ENCODE peak calls at places on chromosomes 3 and 15, in seven cellular contexts. One of them, this sample, is unnamed.

GRCh38 chr15:29688981-29689723 is 133.1 kb downstream of the TJP1 start:
- DNase-seq in GM12878: no peak
- DNase-seq in K562: no peak
- DNase-seq in GM12891: no peak
- DNase-seq in SK-N-SH: no peak
- DNase-seq in HepG2: no peak
- DNase-seq in H1: peak; percentile 41
- DNase-seq in this sample: no peak

GRCh38 chr15:67504796-67505195 is 16.1 kb upstream of the C15orf61 start:
- DNase-seq in K562: no peak
- DNase-seq in GM12891: no peak
- DNase-seq in HepG2: no peak
- DNase-seq in H1: no peak
- DNase-seq in SK-N-SH: no peak
- DNase-seq in GM12878: no peak
- DNase-seq in this sample: no peak

GRCh38 chr3:88019024-88019423 is 39.8 kb downstream of the CGGBP1 start:
- DNase-seq in HepG2: no peak
- DNase-seq in K562: no peak
- DNase-seq in SK-N-SH: no peak
- DNase-seq in GM12891: no peak
- DNase-seq in H1: no peak
- DNase-seq in GM12878: no peak
- DNase-seq in this sample: no peak

GRCh38 chr15:91445701-91446100 is 345.6 kb downstream of the SV2B start:
- DNase-seq in SK-N-SH: peak; percentile 4
- DNase-seq in H1: no peak
- DNase-seq in GM12891: no peak
- DNase-seq in K562: no peak
- DNase-seq in HepG2: no peak
- DNase-seq in GM12878: no peak
- DNase-seq in this sample: no peak

GRCh38 chr15:80744826-80745225 is 34.3 kb upstream of the CEMIP start:
- DNase-seq in K562: no peak
- DNase-seq in SK-N-SH: no peak
- DNase-seq in GM12878: no peak
- DNase-seq in H1: no peak
- DNase-seq in GM12891: no peak
- DNase-seq in HepG2: no peak
- DNase-seq in this sample: no peak

GRCh38 chr15:45048784-45049631 is 26.0 kb downstream of the SORD start:
- DNase-seq in K562: peak; percentile 92
- DNase-seq in SK-N-SH: no peak
- DNase-seq in GM12878: no peak
- DNase-seq in H1: no peak
- DNase-seq in GM12891: no peak
- DNase-seq in HepG2: no peak
- DNase-seq in this sample: no peak

GRCh38 chr3:109927161-109927560 is 589.8 kb upstream of the DPPA4 start:
- DNase-seq in SK-N-SH: peak; percentile 2
- DNase-seq in GM12891: no peak
- DNase-seq in HepG2: peak; percentile 40
- DNase-seq in K562: no peak
- DNase-seq in H1: no peak
- DNase-seq in GM12878: no peak
- DNase-seq in this sample: no peak

GRCh38 chr3:157500232-157500631 is 3.0 kb downstream of the VEPH1 start:
- DNase-seq in K562: no peak
- DNase-seq in SK-N-SH: no peak
- DNase-seq in GM12891: no peak
- DNase-seq in GM12878: no peak
- DNase-seq in HepG2: no peak
- DNase-seq in H1: no peak
- DNase-seq in this sample: no peak

GRCh38 chr3:66177026-66177425 is 43.8 kb upstream of the SLC25A26 start:
- DNase-seq in HepG2: no peak
- DNase-seq in H1: no peak
- DNase-seq in GM12878: no peak
- DNase-seq in GM12891: no peak
- DNase-seq in K562: no peak
- DNase-seq in SK-N-SH: no peak
- DNase-seq in this sample: no peak

GRCh38 chr3:12345141-12345561 is 56.3 kb downstream of the PPARG start:
- DNase-seq in HepG2: no peak
- DNase-seq in H1: no peak
- DNase-seq in K562: no peak
- DNase-seq in SK-N-SH: no peak
- DNase-seq in GM12891: no peak
- DNase-seq in GM12878: no peak
- DNase-seq in this sample: no peak

GRCh38 chr3:40044487-40044886 is 235.1 kb downstream of the MYRIP start:
- DNase-seq in GM12891: no peak
- DNase-seq in SK-N-SH: no peak
- DNase-seq in K562: no peak
- DNase-seq in GM12878: no peak
- DNase-seq in HepG2: no peak
- DNase-seq in H1: no peak
- DNase-seq in this sample: no peak

GRCh38 chr3:119469378-119470189 is 821 bp downstream of the POGLUT1 start:
- DNase-seq in H1: no peak
- DNase-seq in GM12878: peak; percentile 25
- DNase-seq in GM12891: no peak
- DNase-seq in SK-N-SH: no peak
- DNase-seq in HepG2: no peak
- DNase-seq in K562: no peak
- DNase-seq in this sample: no peak

GRCh38 chr3:146166450-146167222 is 5.7 kb upstream of the PLOD2 start:
- DNase-seq in K562: no peak
- DNase-seq in SK-N-SH: no peak
- DNase-seq in GM12891: no peak
- DNase-seq in HepG2: peak; percentile 58
- DNase-seq in H1: no peak
- DNase-seq in GM12878: no peak
- DNase-seq in this sample: no peak

GRCh38 chr15:57218826-57219576 is 157.3 kb upstream of the CGNL1 start:
- DNase-seq in GM12878: no peak
- DNase-seq in GM12891: no peak
- DNase-seq in HepG2: no peak
- DNase-seq in K562: no peak
- DNase-seq in SK-N-SH: peak; percentile 27
- DNase-seq in H1: no peak
- DNase-seq in this sample: no peak

GRCh38 chr3:174769171-174769570 is 90.0 kb upstream of the NAALADL2 start:
- DNase-seq in K562: no peak
- DNase-seq in GM12891: no peak
- DNase-seq in HepG2: no peak
- DNase-seq in H1: no peak
- DNase-seq in GM12878: no peak
- DNase-seq in SK-N-SH: no peak
- DNase-seq in this sample: no peak

GRCh38 chr15:93037341-93038063 is 51.5 kb downstream of the RGMA start:
- DNase-seq in SK-N-SH: peak; percentile 34
- DNase-seq in H1: no peak
- DNase-seq in HepG2: no peak
- DNase-seq in GM12878: no peak
- DNase-seq in K562: no peak
- DNase-seq in GM12891: no peak
- DNase-seq in this sample: no peak

GRCh38 chr15:92797168-92798052 is 102.7 kb upstream of the CHD2 start:
- DNase-seq in GM12891: no peak
- DNase-seq in GM12878: peak; percentile 40
- DNase-seq in K562: peak; percentile 52
- DNase-seq in SK-N-SH: peak; percentile 62
- DNase-seq in HepG2: peak; percentile 78
- DNase-seq in H1: no peak
- DNase-seq in this sample: no peak

GRCh38 chr3:36991147-36991546 is 1.8 kb downstream of the EPM2AIP1 start:
- DNase-seq in HepG2: no peak
- DNase-seq in GM12878: no peak
- DNase-seq in SK-N-SH: no peak
- DNase-seq in GM12891: no peak
- DNase-seq in K562: no peak
- DNase-seq in H1: no peak
- DNase-seq in this sample: no peak

GRCh38 chr15:69032006-69032405 is 17.5 kb downstream of the NOX5 start:
- DNase-seq in SK-N-SH: no peak
- DNase-seq in HepG2: no peak
- DNase-seq in H1: no peak
- DNase-seq in K562: no peak
- DNase-seq in GM12878: no peak
- DNase-seq in GM12891: no peak
- DNase-seq in this sample: no peak

GRCh38 chr3:147422226-147422933 is 13.2 kb downstream of the ZIC1 start:
- DNase-seq in HepG2: no peak
- DNase-seq in GM12878: no peak
- DNase-seq in SK-N-SH: no peak
- DNase-seq in GM12891: no peak
- DNase-seq in K562: no peak
- DNase-seq in H1: no peak
- DNase-seq in this sample: no peak

GRCh38 chr3:32249184-32249782 is 10.8 kb downstream of the CMTM8 start:
- DNase-seq in GM12878: no peak
- DNase-seq in K562: no peak
- DNase-seq in SK-N-SH: no peak
- DNase-seq in HepG2: no peak
- DNase-seq in H1: no peak
- DNase-seq in GM12891: no peak
- DNase-seq in this sample: no peak

GRCh38 chr3:167480748-167481147 is 6.9 kb upstream of the SERPINI2 start:
- DNase-seq in SK-N-SH: no peak
- DNase-seq in K562: no peak
- DNase-seq in H1: no peak
- DNase-seq in GM12878: no peak
- DNase-seq in HepG2: no peak
- DNase-seq in GM12891: no peak
- DNase-seq in this sample: no peak

GRCh38 chr3:169694117-169694516 is 30.6 kb upstream of the MECOM start:
- DNase-seq in SK-N-SH: no peak
- DNase-seq in GM12878: no peak
- DNase-seq in H1: no peak
- DNase-seq in GM12891: no peak
- DNase-seq in K562: peak; percentile 25
- DNase-seq in HepG2: no peak
- DNase-seq in this sample: no peak

GRCh38 chr15:48062476-48062875 is 58.3 kb upstream of the SLC24A5 start:
- DNase-seq in H1: no peak
- DNase-seq in SK-N-SH: peak; percentile 17
- DNase-seq in K562: no peak
- DNase-seq in HepG2: no peak
- DNase-seq in GM12878: no peak
- DNase-seq in GM12891: no peak
- DNase-seq in this sample: no peak

GRCh38 chr3:110814170-110815007 is 257.2 kb upstream of the NECTIN3 start:
- DNase-seq in K562: no peak
- DNase-seq in HepG2: no peak
- DNase-seq in SK-N-SH: no peak
- DNase-seq in GM12878: peak; percentile 7
- DNase-seq in H1: no peak
- DNase-seq in GM12891: no peak
- DNase-seq in this sample: no peak

DNA sequence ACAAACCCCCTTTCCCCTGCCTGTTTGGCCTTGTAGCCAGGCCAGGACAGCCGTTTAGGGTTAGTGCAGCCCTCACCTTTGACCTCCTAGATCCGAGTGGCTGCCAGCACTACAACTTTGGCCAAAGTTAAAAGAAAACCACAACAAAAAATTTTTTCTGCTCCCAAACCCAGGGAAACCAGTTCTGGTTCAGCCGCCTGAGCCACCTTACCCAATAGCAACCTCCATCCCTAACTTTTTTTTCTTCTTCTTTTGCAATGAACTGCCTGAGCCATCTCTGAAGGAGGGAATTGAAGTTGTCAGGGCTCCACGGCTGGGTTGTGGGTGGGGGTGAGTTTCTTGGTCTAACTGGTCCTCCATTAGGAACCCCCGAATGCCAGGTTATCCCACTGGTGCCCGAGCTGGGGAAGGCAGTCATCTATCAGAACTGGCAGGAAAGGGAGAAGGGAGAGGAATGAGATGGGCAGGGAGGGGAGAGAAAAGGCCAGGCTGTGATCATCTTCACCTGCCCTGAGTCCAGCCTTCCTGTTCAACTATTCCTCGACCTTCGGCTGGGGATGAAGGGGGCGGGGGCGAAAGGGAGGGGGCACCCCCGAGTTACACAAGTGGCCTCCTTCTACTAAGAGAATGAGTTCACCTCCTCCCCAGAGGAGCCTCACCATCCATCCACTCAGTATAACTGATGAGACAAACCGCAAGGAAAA is 6.2 kb upstream of the NR2F2 start:
- DNase-seq in SK-N-SH: no peak
- DNase-seq in HepG2: no peak
- DNase-seq in K562: peak; percentile 58
- DNase-seq in GM12878: no peak
- DNase-seq in GM12891: no peak
- DNase-seq in H1: no peak
- DNase-seq in this sample: no peak
- TF ChIP-seq TAF1 in SK-N-SH: no peak
- TF ChIP-seq TAF1 in HepG2: no peak
- TF ChIP-seq TAF1 in K562: no peak
- TF ChIP-seq TAF1 in GM12878: no peak
- TF ChIP-seq TAF1 in GM12891: no peak
- TF ChIP-seq TAF1 in H1: no peak
- TF ChIP-seq TAF1 in this sample: no peak

GRCh38 chr15:89095556-89095955 is 7.3 kb downstream of the ABHD2 start:
- DNase-seq in GM12878: no peak
- DNase-seq in HepG2: no peak
- DNase-seq in H1: no peak
- DNase-seq in K562: no peak
- DNase-seq in GM12891: no peak
- DNase-seq in SK-N-SH: no peak
- DNase-seq in this sample: no peak
- TF ChIP-seq TAF1 in GM12878: no peak
- TF ChIP-seq TAF1 in HepG2: no peak
- TF ChIP-seq TAF1 in H1: no peak
- TF ChIP-seq TAF1 in K562: no peak
- TF ChIP-seq TAF1 in GM12891: no peak
- TF ChIP-seq TAF1 in SK-N-SH: no peak
- TF ChIP-seq TAF1 in this sample: no peak

DNA sequence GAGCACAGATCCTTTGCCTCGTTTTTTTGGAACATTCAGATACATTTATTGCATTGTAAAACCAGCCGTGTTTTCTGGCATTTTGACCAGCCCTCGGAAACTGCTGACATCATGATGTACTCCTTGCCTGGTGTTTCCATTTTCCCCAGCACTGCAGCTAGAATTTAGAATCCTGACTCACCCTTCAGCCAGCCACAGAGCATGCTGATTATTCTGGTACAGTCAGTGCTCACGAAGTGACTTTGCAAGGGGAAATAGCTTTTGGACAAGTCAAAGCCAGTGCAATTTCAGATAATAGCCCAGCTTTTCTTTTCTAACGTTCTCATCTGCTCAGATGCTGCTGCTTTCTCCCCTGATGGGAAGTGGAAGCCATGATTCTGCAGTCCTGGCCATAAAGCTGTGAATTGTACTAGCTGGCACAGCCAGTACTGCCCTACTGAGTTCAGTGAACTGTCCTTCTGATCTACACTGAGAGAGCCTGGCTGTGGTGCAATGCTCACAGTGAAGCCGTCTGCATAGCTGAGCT is 12.1 kb upstream of the CNBP start:
- DNase-seq in GM12878: no peak
- DNase-seq in GM12891: no peak
- DNase-seq in K562: peak; percentile 52
- DNase-seq in H1: no peak
- DNase-seq in SK-N-SH: no peak
- DNase-seq in HepG2: peak; percentile 16
- DNase-seq in this sample: no peak
- TF ChIP-seq TAF1 in GM12878: no peak
- TF ChIP-seq TAF1 in GM12891: no peak
- TF ChIP-seq TAF1 in K562: no peak
- TF ChIP-seq TAF1 in H1: no peak
- TF ChIP-seq TAF1 in SK-N-SH: no peak
- TF ChIP-seq TAF1 in HepG2: no peak
- TF ChIP-seq TAF1 in this sample: no peak

GRCh38 chr15:76996526-76997401 is 1.8 kb downstream of the PSTPIP1 start:
- DNase-seq in GM12891: no peak
- DNase-seq in K562: no peak
- DNase-seq in GM12878: no peak
- DNase-seq in SK-N-SH: peak; percentile 53
- DNase-seq in H1: no peak
- DNase-seq in HepG2: no peak
- DNase-seq in this sample: no peak
- TF ChIP-seq TAF1 in GM12891: no peak
- TF ChIP-seq TAF1 in K562: no peak
- TF ChIP-seq TAF1 in GM12878: no peak
- TF ChIP-seq TAF1 in SK-N-SH: no peak
- TF ChIP-seq TAF1 in H1: no peak
- TF ChIP-seq TAF1 in HepG2: no peak
- TF ChIP-seq TAF1 in this sample: no peak

This sample was measured in GM12892.